ENCODE peak calls at places on chromosomes 1 and 21, in four cellular contexts. X is psoas muscle, A is cardiac muscle cell, R is ovary. W is an unnamed sample. For H3K9me3, the result is how much of the 10 kb centered on the place peaks cover.

GRCh38 chr1:197327776-197328364 is 59.8 kb downstream of the CRB1 start:
- DNase-seq in X (no peak), R (no peak), A (no peak), W (no peak)

GRCh38 chr1:17084787-17085186 is 31.0 kb upstream of the SDHB start:
- DNase-seq in X (no peak), A (no peak), R (no peak), W (no peak)

GRCh38 chr1:54163051-54163450 is 10.3 kb upstream of the CDCP2 start:
- DNase-seq in X (no peak), R (no peak), A (no peak), W (no peak)

GRCh38 chr1:51236548-51237312 is 657 bp downstream of the RNF11 start:
- DNase-seq in A (peak), R (peak), X (peak), W (peak)

GRCh38 chr1:223667484-223668182 is 2.1 kb upstream of the CAPN8 start:
- DNase-seq in A (no peak), R (no peak), X (no peak), W (no peak)

GRCh38 chr1:118786454-118787155 is 201.5 kb downstream of the TBX15 start:
- DNase-seq in R (no peak), X (no peak), A (no peak), W (no peak)

GRCh38 chr1:37239225-37239740 is 205.0 kb upstream of the GRIK3 start:
- DNase-seq in R (no peak), A (no peak), X (no peak), W (no peak)

GRCh38 chr1:217647791-217648190 is 16.6 kb downstream of the SPATA17 start:
- DNase-seq in X (no peak), A (no peak), R (no peak), W (no peak)

GRCh38 chr1:16458801-16459200 is 18.3 kb downstream of the NECAP2 start:
- DNase-seq in R (no peak), X (no peak), A (no peak), W (no peak)

GRCh38 chr1:101075926-101076325 is 50.3 kb upstream of the DPH5 start:
- DNase-seq in A (no peak), R (no peak), X (no peak), W (no peak)

GRCh38 chr1:31335007-31335406 is 37.9 kb downstream of the FABP3 start:
- DNase-seq in A (peak), R (no peak), X (no peak), W (no peak)

GRCh38 chr1:116191294-116191693 is 80.1 kb downstream of the MAB21L3 start:
- DNase-seq in A (no peak), X (no peak), R (no peak), W (no peak)

GRCh38 chr1:5940723-5941407 is 51.4 kb downstream of the NPHP4 start:
- DNase-seq in A (no peak), X (no peak), R (no peak), W (no peak)

GRCh38 chr1:58590019-58590418 is 13.0 kb upstream of the TACSTD2 start:
- DNase-seq in A (no peak), R (no peak), X (no peak), W (no peak)

GRCh38 chr1:98048234-98048633 is 127.4 kb upstream of the DPYD start:
- DNase-seq in A (peak), X (peak), R (peak), W (peak)

GRCh38 chr1:232905324-232906034 is 44.9 kb upstream of the NTPCR start:
- DNase-seq in R (no peak), X (no peak), A (no peak), W (no peak)

GRCh38 chr21:27759091-27759659 is 792.3 kb upstream of the ADAMTS5 start:
- DNase-seq in A (no peak), X (no peak), R (no peak), W (no peak)

GRCh38 chr21:35020902-35021301 is 28.2 kb downstream of the RUNX1 start:
- DNase-seq in R (no peak), A (no peak), X (no peak), W (no peak)

GRCh38 chr1:165659581-165659895 is 28.5 kb downstream of the MGST3 start:
- DNase-seq in R (no peak), X (no peak), A (no peak), W (no peak)

GRCh38 chr1:15137807-15138206 is 15.7 kb upstream of the TMEM51 start:
- DNase-seq in A (no peak), X (no peak), R (no peak), W (no peak)

GRCh38 chr1:226888021-226888420 is 17.6 kb downstream of the PSEN2 start:
- DNase-seq in R (no peak), A (no peak), X (no peak), W (no peak)

GRCh38 chr1:108831225-108831624 is 25.7 kb downstream of the AKNAD1 start:
- DNase-seq in X (no peak), A (no peak), R (no peak), W (no peak)

GRCh38 chr1:225437710-225438437 is 10.0 kb upstream of the LBR start:
- DNase-seq in X (no peak), A (no peak), R (no peak), W (no peak)

GRCh38 chr21:43269981-43270670 is 101.3 kb downstream of the CRYAA start:
- DNase-seq in A (no peak), X (no peak), R (no peak), W (no peak)

GRCh38 chr1:41868241-41868953 is 50.3 kb downstream of the HIVEP3 start:
- DNase-seq in R (no peak), A (no peak), X (no peak), W (no peak)

GRCh38 chr1:238061967-238062613 is 171.4 kb upstream of the ZP4 start:
- DNase-seq in X (no peak), A (no peak), R (no peak), W (no peak)

GRCh38 chr1:117712598-117712997 is 106.8 kb downstream of the TENT5C start:
- DNase-seq in A (no peak), R (no peak), X (no peak), W (no peak)

GRCh38 chr1:198529414-198529813 is 11.1 kb downstream of the ATP6V1G3 start:
- DNase-seq in X (no peak), A (no peak), R (no peak), W (no peak)

GRCh38 chr1:38044224-38045215 is 2.1 kb downstream of the POU3F1 start:
- DNase-seq in X (no peak), R (peak), A (no peak), W (no peak)

GRCh38 chr1:147840909-147841308 is 61.7 kb upstream of the GJA8 start:
- DNase-seq in R (no peak), X (no peak), A (no peak), W (no peak)
- TF ChIP-seq CTCF in R (no peak), X (no peak), A (peak), W (no peak)

DNA sequence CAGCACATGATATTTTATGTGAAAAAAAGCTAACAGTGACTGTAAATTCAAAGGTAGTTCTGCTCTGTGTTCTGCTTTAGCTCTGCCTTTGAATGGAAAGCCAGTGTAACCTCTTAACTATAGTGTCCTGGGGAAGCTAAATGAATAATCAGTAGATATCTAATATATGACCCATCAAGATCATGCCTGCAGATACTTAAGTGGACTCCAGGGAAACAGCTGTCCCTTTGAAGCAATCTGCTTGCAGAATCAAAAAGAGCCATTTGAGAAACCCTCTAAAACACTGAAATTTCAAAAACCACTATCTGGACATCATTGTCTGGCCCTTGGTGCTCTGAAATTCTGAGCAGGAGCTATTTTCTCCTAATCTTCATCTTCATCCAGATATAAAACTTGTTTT is 104.2 kb upstream of the ADGRL4 start:
- DNase-seq in X (no peak), A (no peak), R (no peak), W (no peak)
- H3K4me3 ChIP-seq in X (no peak), A (no peak), R (no peak), W (no peak)

GRCh38 chr1:152880316-152880715 is 2.2 kb downstream of the SMCP start:
- DNase-seq in A (no peak), R (no peak), X (no peak), W (no peak)
- H3K9me3 ChIP-seq in A (under half), R (under half), X (under half), W (under half)

GRCh38 chr1:3786468-3787346 is 9.6 kb downstream of the LRRC47 start:
- DNase-seq in R (no peak), X (no peak), A (no peak), W (no peak)

GRCh38 chr1:3785045-3785444 is 11.3 kb downstream of the LRRC47 start:
- DNase-seq in A (no peak), R (peak), X (no peak), W (no peak)

GRCh38 chr1:3787347-3787710 is 9.0 kb downstream of the LRRC47 start:
- DNase-seq in A (no peak), R (no peak), X (no peak), W (no peak)

GRCh38 chr1:3783651-3784474 is 11.3 kb downstream of the SMIM1 start:
- DNase-seq in X (no peak), A (no peak), R (no peak), W (no peak)

GRCh38 chr1:3785458-3786157 is 10.7 kb downstream of the LRRC47 start:
- DNase-seq in A (peak), X (no peak), R (no peak), W (no peak)
- TF ChIP-seq CTCF in A (peak), X (peak), R (no peak), W (no peak)

GRCh38 chr21:44920694-44921604 is at the start of gene ITGB2:
- DNase-seq in X (peak), R (no peak), A (no peak), W (no peak)
- H3K4me3 ChIP-seq in X (peak), R (no peak), A (no peak), W (peak)

W was measured in tibial artery.